ENCODE peak calls at places on chromosome 13, in five cellular contexts. E, D, Y, L and K are unnamed samples.

GRCh38 chr13:48585456-48585840 is 52.6 kb upstream of the RCBTB2 start:
- DNase-seq in E (no peak), D (no peak), Y (peak), L (peak), K (no peak)

GRCh38 chr13:113585828-113586355 is 1.3 kb downstream of the TFDP1 start:
- DNase-seq in E (no peak), D (no peak), Y (no peak), L (no peak), K (peak)

GRCh38 chr13:79585033-79585432 is 104.1 kb downstream of the NDFIP2 start:
- DNase-seq in E (no peak), D (no peak), Y (peak), L (no peak), K (no peak)

GRCh38 chr13:106296723-106297122 is 238.7 kb downstream of the EFNB2 start:
- DNase-seq in E (no peak), D (no peak), Y (no peak), L (no peak), K (no peak)

GRCh38 chr13:113095146-113096051 is 10.2 kb upstream of the F7 start:
- DNase-seq in E (no peak), D (no peak), Y (no peak), L (no peak), K (no peak)

GRCh38 chr13:113971471-113972231 is 2.2 kb downstream of the C13orf46 start:
- DNase-seq in E (no peak), D (no peak), Y (no peak), L (no peak), K (no peak)

GRCh38 chr13:113410472-113411201 is 42.7 kb downstream of the ADPRHL1 start:
- DNase-seq in E (no peak), D (peak), Y (peak), L (peak), K (no peak)

GRCh38 chr13:32582991-32583390 is 3.3 kb upstream of the PDS5B start:
- DNase-seq in E (no peak), D (no peak), Y (no peak), L (no peak), K (no peak)

GRCh38 chr13:50677687-50678463 is 165.6 kb downstream of the DLEU7 start:
- DNase-seq in E (no peak), D (peak), Y (peak), L (peak), K (no peak)

GRCh38 chr13:98315466-98315865 is 138.4 kb upstream of the RNF113B start:
- DNase-seq in E (no peak), D (peak), Y (peak), L (peak), K (no peak)

GRCh38 chr13:51645154-51645650 is 60.9 kb downstream of the WDFY2 start:
- DNase-seq in E (peak), D (peak), Y (peak), L (peak), K (peak)

GRCh38 chr13:50123862-50124535 is 108.8 kb downstream of the KCNRG start:
- DNase-seq in E (peak), D (peak), Y (peak), L (peak), K (peak)

GRCh38 chr13:57877596-57877995 is 246.1 kb downstream of the PCDH17 start:
- DNase-seq in E (no peak), D (no peak), Y (no peak), L (no peak), K (no peak)

GRCh38 chr13:75760182-75760981 is 124.3 kb downstream of the LMO7 start:
- DNase-seq in E (no peak), D (peak), Y (peak), L (peak), K (peak)

GRCh38 chr13:19152403-19152802 is 29.2 kb downstream of the TUBA3C start:
- DNase-seq in E (no peak), D (no peak), Y (no peak), L (no peak), K (peak)

GRCh38 chr13:27638521-27638920 is 16.8 kb downstream of the POLR1D start:
- DNase-seq in E (no peak), D (peak), Y (peak), L (no peak), K (no peak)

GRCh38 chr13:39186205-39186880 is 148.1 kb downstream of the NHLRC3 start:
- DNase-seq in E (no peak), D (no peak), Y (peak), L (no peak), K (no peak)

GRCh38 chr13:35448465-35448864 is 28.0 kb downstream of the MAB21L1 start:
- DNase-seq in E (no peak), D (no peak), Y (no peak), L (no peak), K (no peak)

GRCh38 chr13:94602467-94602866 is 810 bp downstream of the GPR180 start:
- DNase-seq in E (no peak), D (no peak), Y (no peak), L (no peak), K (no peak)

GRCh38 chr13:44653261-44653660 is 77.1 kb upstream of the TSC22D1 start:
- DNase-seq in E (no peak), D (peak), Y (peak), L (no peak), K (no peak)

GRCh38 chr13:66974889-66975288 is 255.2 kb downstream of the PCDH9 start:
- DNase-seq in E (no peak), D (no peak), Y (no peak), L (no peak), K (no peak)

GRCh38 chr13:60091573-60091972 is 72.2 kb downstream of the DIAPH3 start:
- DNase-seq in E (no peak), D (no peak), Y (no peak), L (no peak), K (no peak)
- TF ChIP-seq CTCF in E (no peak), D (no peak), Y (peak), L (peak), K (no peak)

DNA sequence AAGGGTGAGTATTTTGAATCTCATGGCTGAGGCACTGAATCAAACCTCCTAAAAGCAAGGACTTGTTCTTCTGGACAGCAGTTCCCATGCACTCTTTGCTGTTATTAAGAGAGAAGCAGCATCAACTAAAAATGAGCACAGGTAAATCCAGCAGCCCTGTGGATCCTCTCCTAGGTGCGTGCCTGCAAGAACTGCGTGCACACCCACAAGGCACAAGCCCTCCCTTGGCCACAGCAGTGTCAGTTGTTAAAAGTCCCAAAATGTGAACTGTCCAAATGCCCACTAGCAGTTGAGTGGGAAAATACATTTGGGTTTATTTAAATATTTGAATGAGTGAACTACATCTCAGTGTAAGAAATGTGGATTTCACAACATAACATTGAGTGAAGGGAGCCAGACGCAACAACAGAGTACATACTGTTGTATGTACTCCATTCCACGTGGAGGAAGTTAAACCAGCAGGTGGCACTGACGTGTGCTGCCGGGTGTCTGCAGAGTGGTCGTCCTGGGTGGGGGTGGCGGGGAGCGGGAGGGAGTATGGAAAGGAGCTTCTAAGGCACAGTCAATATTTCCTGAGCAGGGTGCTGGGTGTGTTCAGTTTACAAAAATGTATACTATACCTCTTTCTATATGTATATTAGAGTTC is 266.4 kb downstream of the NALCN start:
- DNase-seq in E (no peak), D (peak), Y (peak), L (peak), K (no peak)
- TF ChIP-seq CTCF in E (no peak), D (peak), Y (peak), L (peak), K (no peak)

GRCh38 chr13:46146898-46147297 is 35.1 kb downstream of the LCP1 start:
- DNase-seq in E (no peak), D (no peak), Y (peak), L (peak), K (no peak)
- TF ChIP-seq CTCF in E (no peak), D (no peak), Y (peak), L (peak), K (no peak)

DNA sequence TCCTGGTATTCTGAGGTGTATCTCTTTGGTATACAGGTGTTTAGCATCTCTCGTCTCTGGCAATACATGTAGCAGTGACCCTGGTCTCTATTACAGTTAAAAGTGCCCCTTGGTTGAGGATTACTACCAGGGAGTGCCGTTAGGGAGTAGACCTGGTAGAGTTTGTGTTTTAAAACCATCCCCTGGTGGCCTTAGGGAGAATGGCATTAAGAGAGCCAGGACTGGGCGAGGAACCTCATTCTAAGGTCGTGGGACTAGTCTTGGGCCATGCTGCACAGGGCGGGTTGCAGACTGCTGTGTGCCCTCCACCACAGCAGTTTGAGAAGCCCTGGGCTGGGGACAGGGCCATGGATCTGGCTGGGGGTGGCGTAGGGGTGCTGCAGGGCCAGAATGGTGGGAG is 35.0 kb downstream of the B3GLCT start:
- DNase-seq in E (no peak), D (no peak), Y (peak), L (peak), K (no peak)
- TF ChIP-seq CTCF in E (peak), D (peak), Y (peak), L (peak), K (no peak)

GRCh38 chr13:95614641-95615245 is 29.8 kb downstream of the DZIP1 start:
- DNase-seq in E (no peak), D (no peak), Y (no peak), L (no peak), K (no peak)
- TF ChIP-seq CTCF in E (no peak), D (no peak), Y (no peak), L (no peak), K (no peak)

GRCh38 chr13:100854091-100854490 is 179.5 kb upstream of the TMTC4 start:
- DNase-seq in E (no peak), D (no peak), Y (no peak), L (no peak), K (no peak)

GRCh38 chr13:100852146-100852545 is 177.6 kb upstream of the TMTC4 start:
- DNase-seq in E (no peak), D (no peak), Y (no peak), L (no peak), K (no peak)

DNA sequence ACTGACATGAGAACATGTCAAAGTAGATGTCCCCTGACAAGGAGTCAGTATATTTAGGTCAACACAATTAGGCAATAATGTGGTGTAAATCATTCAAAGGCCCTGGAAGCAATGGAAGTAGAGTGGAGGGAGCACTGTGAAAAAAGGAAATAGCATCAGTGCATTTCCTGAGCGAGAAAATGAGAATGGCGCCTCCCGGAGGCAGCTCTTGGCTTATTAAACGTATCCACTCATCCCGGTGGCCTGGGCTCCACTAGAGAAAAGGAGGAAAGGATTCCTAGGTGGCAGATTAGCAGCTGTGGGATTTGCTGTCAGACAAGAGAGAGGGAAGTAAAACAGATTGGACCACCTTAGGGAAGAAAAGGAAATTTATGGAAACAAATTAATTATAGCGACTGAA is 173.7 kb upstream of the TMTC4 start:
- DNase-seq in E (no peak), D (no peak), Y (no peak), L (no peak), K (no peak)
- TF ChIP-seq CTCF in E (no peak), D (no peak), Y (no peak), L (no peak), K (no peak)

DNA sequence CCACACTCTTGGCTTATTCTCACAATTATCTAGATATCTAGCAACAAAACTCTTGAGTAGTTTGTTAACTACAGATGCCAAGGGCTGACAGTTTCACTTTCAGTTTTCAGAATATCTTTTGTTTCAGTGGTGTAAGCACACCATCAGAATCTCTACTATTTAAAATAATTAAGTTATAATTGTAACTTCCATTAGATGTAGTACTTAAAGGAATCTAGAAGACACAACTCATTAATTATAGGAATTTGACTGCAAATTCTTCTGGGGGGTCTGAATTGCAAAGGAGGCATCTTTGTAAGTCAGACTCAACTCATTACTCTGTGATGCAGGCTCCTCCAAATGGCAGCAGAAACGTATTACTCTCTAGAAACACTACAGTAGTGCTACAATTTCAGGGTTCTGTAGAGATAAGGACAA is 44.9 kb upstream of the USPL1 start:
- DNase-seq in E (peak), D (peak), Y (peak), L (peak), K (peak)
- TF ChIP-seq CTCF in E (peak), D (peak), Y (peak), L (peak), K (peak)

DNA sequence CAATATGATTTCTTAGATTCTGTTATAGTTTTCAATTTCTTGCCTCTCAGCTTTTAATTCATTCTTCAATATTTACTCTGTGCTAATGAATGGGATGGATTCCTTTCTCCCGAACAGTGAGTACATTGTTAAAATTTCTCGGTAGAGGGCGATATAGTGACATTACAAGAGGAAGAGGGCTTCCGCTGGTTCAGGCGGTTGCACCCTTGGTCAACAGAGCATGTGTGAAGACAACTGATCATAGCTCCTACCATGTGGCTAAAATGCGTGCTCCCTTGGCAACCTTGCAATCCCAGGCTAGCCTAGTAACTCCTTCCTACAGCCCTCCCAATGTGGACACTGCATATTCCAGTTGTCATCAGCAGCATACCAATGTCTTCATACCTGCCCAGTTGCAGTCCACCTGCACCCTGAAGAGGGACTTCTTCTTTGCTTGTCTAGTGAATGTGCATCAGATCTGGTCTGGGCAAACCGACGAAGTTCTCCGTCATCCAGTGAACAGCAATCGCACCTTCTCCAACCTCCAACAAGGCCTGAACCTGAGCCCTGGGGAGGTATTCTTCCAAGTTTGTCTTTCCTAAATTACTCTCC is 653.0 kb upstream of the GPC6 start:
- DNase-seq in E (no peak), D (peak), Y (peak), L (peak), K (no peak)
- TF ChIP-seq CTCF in E (no peak), D (peak), Y (peak), L (no peak), K (no peak)